ENCODE peak calls at places on chromosomes 7 and 10, in nine cellular contexts. M is heart right ventricle; X is HepG2; G is naive thymus-derived CD4-positive, alpha-beta T cell; D is tibial nerve; J is Caco-2; I is heart left ventricle; E is SJSA1; T is spleen. Q is an unnamed sample. For H3K4me1 and H3K36me3, the result is how much of the 10 kb centered on the place peaks cover.

GRCh38 chr10:117429644-117430043 is 54.4 kb upstream of the PDZD8 start:
- DNase-seq in M (no peak), X (no peak), G (no peak), D (no peak), J (no peak), I (no peak), E (no peak), T (no peak), Q (no peak)

GRCh38 chr10:69379800-69380199 is 36.9 kb downstream of the TACR2 start:
- DNase-seq in M (no peak), X (no peak), G (no peak), D (no peak), J (no peak), I (no peak), E (no peak), T (no peak), Q (no peak)

GRCh38 chr7:135964791-135965190 is 12.4 kb downstream of the MTPN start:
- DNase-seq in M (no peak), X (no peak), G (no peak), D (no peak), J (no peak), I (no peak), E (no peak), T (no peak), Q (no peak)

GRCh38 chr10:49005270-49005669 is 65.6 kb upstream of the LRRC18 start:
- DNase-seq in M (no peak), X (no peak), G (no peak), D (no peak), J (no peak), I (no peak), E (no peak), T (no peak), Q (no peak)

GRCh38 chr7:24968165-24968564 is 11.8 kb downstream of the OSBPL3 start:
- DNase-seq in M (no peak), X (no peak), G (no peak), D (no peak), J (no peak), I (no peak), E (no peak), T (no peak), Q (no peak)

GRCh38 chr7:132072873-132073272 is 503.4 kb downstream of the PLXNA4 start:
- DNase-seq in M (no peak), X (no peak), G (no peak), D (no peak), J (no peak), I (no peak), E (no peak), T (no peak), Q (no peak)

GRCh38 chr7:75596727-75597614 is 104.9 kb downstream of the SPDYE5 start:
- DNase-seq in M (no peak), X (no peak), G (no peak), D (no peak), J (no peak), I (no peak), E (peak), T (no peak), Q (no peak)

GRCh38 chr7:74572301-74573090 is 85.0 kb upstream of the GTF2I start:
- DNase-seq in M (peak), X (no peak), G (no peak), D (no peak), J (no peak), I (peak), E (no peak), T (no peak), Q (no peak)

GRCh38 chr10:12500406-12501303 is 151.3 kb downstream of the CAMK1D start:
- DNase-seq in M (no peak), X (no peak), G (no peak), D (no peak), J (no peak), I (no peak), E (peak), T (peak), Q (peak)

GRCh38 chr10:95260397-95260881 is 30.4 kb downstream of the PDLIM1 start:
- DNase-seq in M (no peak), X (peak), G (no peak), D (no peak), J (peak), I (no peak), E (peak), T (no peak), Q (no peak)

GRCh38 chr7:74464931-74465906 is 11.5 kb downstream of the GTF2IRD1 start:
- DNase-seq in M (no peak), X (no peak), G (no peak), D (no peak), J (peak), I (no peak), E (no peak), T (no peak), Q (no peak)

GRCh38 chr10:84511106-84511505 is 182.7 kb downstream of the CCSER2 start:
- DNase-seq in M (no peak), X (no peak), G (no peak), D (no peak), J (no peak), I (no peak), E (no peak), T (no peak), Q (no peak)

GRCh38 chr7:5083291-5083690 is 37.6 kb downstream of the RBAK start:
- DNase-seq in M (no peak), X (no peak), G (no peak), D (no peak), J (no peak), I (no peak), E (no peak), T (no peak), Q (no peak)

GRCh38 chr7:91940572-91941341 is at the start of gene AKAP9:
- DNase-seq in M (peak), X (peak), G (peak), D (peak), J (peak), I (peak), E (peak), T (peak), Q (peak)

GRCh38 chr10:118960166-118961090 is 69.1 kb upstream of the NANOS1 start:
- DNase-seq in M (no peak), X (no peak), G (no peak), D (no peak), J (no peak), I (no peak), E (no peak), T (peak), Q (no peak)

GRCh38 chr7:29359480-29360093 is 165.0 kb downstream of the CHN2 start:
- DNase-seq in M (no peak), X (no peak), G (no peak), D (no peak), J (no peak), I (no peak), E (no peak), T (no peak), Q (no peak)

GRCh38 chr10:116274141-116274861 is 1.3 kb upstream of the GFRA1 start:
- DNase-seq in M (no peak), X (no peak), G (no peak), D (no peak), J (no peak), I (no peak), E (peak), T (no peak), Q (no peak)

GRCh38 chr7:4549681-4550080 is 132.4 kb upstream of the FOXK1 start:
- DNase-seq in M (peak), X (no peak), G (no peak), D (no peak), J (no peak), I (peak), E (no peak), T (no peak), Q (no peak)

GRCh38 chr7:131284702-131285419 is 42.8 kb upstream of the MKLN1 start:
- DNase-seq in M (no peak), X (no peak), G (no peak), D (peak), J (no peak), I (no peak), E (no peak), T (no peak), Q (peak)

GRCh38 chr10:110867807-110868465 is 3.8 kb upstream of the PDCD4 start:
- DNase-seq in M (no peak), X (no peak), G (no peak), D (no peak), J (no peak), I (no peak), E (no peak), T (no peak), Q (no peak)
- H3K4me1 ChIP-seq in M (under half), X (half or more), G (half or more), D (under half), J (under half), I (under half), E (half or more), T (half or more), Q (under half)

DNA sequence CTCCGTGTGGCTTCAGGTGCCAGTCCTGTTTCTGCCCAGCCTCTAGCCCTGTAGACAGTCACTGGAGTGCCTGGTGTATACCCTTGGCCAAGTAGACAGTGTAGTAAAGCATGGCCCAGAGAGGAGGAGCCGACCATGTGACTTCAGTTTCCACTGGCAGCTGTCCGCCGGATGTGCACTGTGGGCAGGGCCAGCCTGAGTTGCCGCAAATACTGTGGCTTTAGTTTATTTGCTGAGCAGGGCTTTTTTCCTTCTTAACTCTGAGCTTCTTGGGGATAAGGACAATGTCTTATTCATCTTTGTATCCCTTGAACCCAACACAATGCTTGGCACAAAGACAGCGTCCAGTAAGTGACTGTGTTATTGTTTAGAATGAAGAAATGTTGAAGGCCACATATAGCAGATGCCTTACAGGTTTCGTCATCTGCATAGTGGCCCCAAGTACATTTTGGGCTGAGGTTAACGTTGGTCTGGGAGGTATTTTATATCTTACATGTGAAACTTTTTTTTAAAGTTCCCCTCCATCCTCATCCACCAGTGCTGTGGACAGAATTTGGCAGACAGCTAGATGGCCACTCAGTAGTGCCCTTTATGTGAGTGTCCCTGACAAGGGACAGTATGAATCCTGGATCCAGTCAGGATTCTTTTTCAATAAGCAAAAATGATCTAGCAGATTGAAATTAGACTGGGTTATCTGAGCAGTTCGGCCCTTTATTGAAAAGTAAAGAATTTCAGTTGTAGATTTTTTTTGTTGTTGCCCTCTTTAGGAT is 40.6 kb downstream of the CYP17A1 start:
- DNase-seq in M (peak), X (no peak), G (peak), D (peak), J (no peak), I (peak), E (peak), T (peak), Q (peak)
- H3K4me3 ChIP-seq in M (peak), X (no peak), G (peak), D (no peak), J (no peak), I (peak), E (no peak), T (no peak), Q (no peak)

GRCh38 chr7:2254429-2255144 is 12.6 kb downstream of the NUDT1 start:
- DNase-seq in M (no peak), X (no peak), G (no peak), D (no peak), J (no peak), I (no peak), E (no peak), T (no peak), Q (no peak)
- H3K36me3 ChIP-seq in M (half or more), X (under half), G (under half), D (under half), J (under half), I (half or more), E (half or more), T (half or more), Q (under half)

DNA sequence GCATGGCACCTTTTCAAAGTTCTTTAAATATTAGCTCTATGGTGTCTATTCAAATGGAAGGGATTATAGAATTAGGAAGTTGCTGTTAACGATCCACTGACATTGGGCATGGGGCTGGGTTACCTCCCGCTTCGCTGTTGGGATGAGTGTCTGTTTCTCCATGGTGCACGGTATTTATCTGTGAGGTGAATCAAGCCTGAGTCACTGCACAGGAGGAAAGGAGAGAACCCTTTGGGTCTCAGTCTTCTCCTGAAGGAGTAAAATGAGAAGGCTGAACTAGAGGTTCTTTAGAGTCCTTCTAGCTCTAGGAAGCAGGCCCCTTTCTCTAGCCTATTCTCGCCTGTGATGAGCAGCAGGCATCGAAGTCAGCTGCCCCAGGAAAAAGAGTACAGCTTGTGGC is 7.3 kb downstream of the JCAD start:
- DNase-seq in M (no peak), X (no peak), G (no peak), D (no peak), J (no peak), I (no peak), E (peak), T (no peak), Q (no peak)
- H3K4me1 ChIP-seq in M (under half), X (under half), G (under half), D (under half), J (under half), I (under half), E (half or more), T (under half), Q (under half)

GRCh38 chr7:27141138-27141537 is 2.3 kb downstream of the HOXA5 start:
- DNase-seq in M (no peak), X (no peak), G (no peak), D (no peak), J (no peak), I (no peak), E (no peak), T (no peak), Q (no peak)
- H3K4me3 ChIP-seq in M (no peak), X (no peak), G (no peak), D (no peak), J (no peak), I (no peak), E (no peak), T (no peak), Q (peak)